ENCODE peak calls at places on chromosome 15, in six cellular contexts. Q is left lung, F is RWPE2, A is AG10803, B is RWPE1, E is testis. R is an unnamed sample.
A peak's percentile ranks its signal among the peaks of the same experiment; 100 is the strongest.

GRCh38 chr15:73338606-73339388 is 30.0 kb downstream of the HCN4 start:
- DNase-seq in B (no peak), A (no peak), Q (no peak), E (no peak), F (no peak), R (no peak)

GRCh38 chr15:99424978-99425665 is 140.7 kb upstream of the MEF2A start:
- DNase-seq in Q (peak; percentile 51), B (peak; percentile 59), A (peak; percentile 69), F (peak; percentile 72), E (no peak), R (no peak)

GRCh38 chr15:20349774-20350498 is 191.7 kb downstream of the GOLGA6L6 start:
- DNase-seq in E (no peak), A (no peak), Q (no peak), F (peak; percentile 80), B (no peak), R (peak; percentile 99)

GRCh38 chr15:64773606-64774555 is 1.5 kb downstream of the RBPMS2 start:
- DNase-seq in F (no peak), E (no peak), A (no peak), Q (no peak), B (no peak), R (no peak)

GRCh38 chr15:66789029-66790025 is 87.3 kb downstream of the SMAD6 start:
- DNase-seq in B (no peak), E (peak; percentile 58), A (peak; percentile 83), F (no peak), Q (peak; percentile 66), R (no peak)

GRCh38 chr15:90598053-90598577 is 68.4 kb downstream of the CRTC3 start:
- DNase-seq in F (no peak), A (peak; percentile 6), B (no peak), Q (peak; percentile 57), E (peak; percentile 86), R (no peak)

GRCh38 chr15:90512981-90513380 is 16.7 kb upstream of the CRTC3 start:
- DNase-seq in A (no peak), E (no peak), Q (no peak), F (no peak), B (no peak), R (no peak)

GRCh38 chr15:85879334-85880163 is 84.8 kb upstream of the KLHL25 start:
- DNase-seq in F (no peak), Q (no peak), B (no peak), A (peak; percentile 88), E (no peak), R (no peak)

GRCh38 chr15:85473455-85473854 is 93.1 kb downstream of the AKAP13 start:
- DNase-seq in A (peak; percentile 39), F (no peak), Q (no peak), B (no peak), E (no peak), R (no peak)

GRCh38 chr15:61186905-61187865 is 41.9 kb downstream of the RORA start:
- DNase-seq in B (no peak), E (peak; percentile 28), F (no peak), Q (no peak), A (peak; percentile 16), R (no peak)

GRCh38 chr15:67267440-67267839 is 12.9 kb downstream of the IQCH start:
- DNase-seq in A (no peak), E (no peak), F (no peak), B (no peak), Q (no peak), R (no peak)

GRCh38 chr15:28125673-28126651 is 26.8 kb upstream of the OCA2 start:
- DNase-seq in E (no peak), Q (no peak), F (peak; percentile 25), A (peak; percentile 57), B (no peak), R (no peak)

GRCh38 chr15:88835119-88835518 is 31.9 kb downstream of the ACAN start:
- DNase-seq in E (no peak), A (peak; percentile 70), F (no peak), Q (no peak), B (no peak), R (no peak)

GRCh38 chr15:29126208-29126536 is 143.4 kb downstream of the NSMCE3 start:
- DNase-seq in E (no peak), F (no peak), B (no peak), Q (no peak), A (no peak), R (peak; percentile 82)

GRCh38 chr15:66928784-66929183 is 136.6 kb upstream of the SMAD3 start:
- DNase-seq in A (no peak), B (no peak), F (no peak), Q (no peak), E (no peak), R (no peak)

GRCh38 chr15:67501177-67501835 is 19.6 kb upstream of the C15orf61 start:
- DNase-seq in A (peak; percentile 57), F (no peak), B (peak; percentile 11), Q (no peak), E (no peak), R (no peak)

GRCh38 chr15:86903642-86904421 is 824.2 kb downstream of the AGBL1 start:
- DNase-seq in Q (no peak), F (no peak), E (no peak), A (no peak), B (no peak), R (no peak)

GRCh38 chr15:67241132-67241855 is 13.2 kb downstream of the AAGAB start:
- DNase-seq in F (no peak), A (no peak), B (no peak), Q (no peak), E (no peak), R (no peak)

GRCh38 chr15:77992356-77993222 is 84.9 kb downstream of the TBC1D2B start:
- DNase-seq in Q (peak; percentile 30), F (peak; percentile 67), A (no peak), B (no peak), E (no peak), R (no peak)

GRCh38 chr15:29566914-29567313 is 255.4 kb downstream of the TJP1 start:
- DNase-seq in A (no peak), F (no peak), Q (no peak), B (no peak), E (no peak), R (no peak)

GRCh38 chr15:38129531-38130199 is 123.0 kb upstream of the SPRED1 start:
- DNase-seq in B (peak; percentile 81), A (peak; percentile 100), F (peak; percentile 91), E (peak; percentile 80), Q (peak; percentile 81), R (no peak)

GRCh38 chr15:36428102-36428845 is 151.2 kb upstream of the CDIN1 start:
- DNase-seq in A (peak; percentile 99), Q (no peak), B (peak; percentile 90), F (peak; percentile 86), E (no peak), R (no peak)

DNA sequence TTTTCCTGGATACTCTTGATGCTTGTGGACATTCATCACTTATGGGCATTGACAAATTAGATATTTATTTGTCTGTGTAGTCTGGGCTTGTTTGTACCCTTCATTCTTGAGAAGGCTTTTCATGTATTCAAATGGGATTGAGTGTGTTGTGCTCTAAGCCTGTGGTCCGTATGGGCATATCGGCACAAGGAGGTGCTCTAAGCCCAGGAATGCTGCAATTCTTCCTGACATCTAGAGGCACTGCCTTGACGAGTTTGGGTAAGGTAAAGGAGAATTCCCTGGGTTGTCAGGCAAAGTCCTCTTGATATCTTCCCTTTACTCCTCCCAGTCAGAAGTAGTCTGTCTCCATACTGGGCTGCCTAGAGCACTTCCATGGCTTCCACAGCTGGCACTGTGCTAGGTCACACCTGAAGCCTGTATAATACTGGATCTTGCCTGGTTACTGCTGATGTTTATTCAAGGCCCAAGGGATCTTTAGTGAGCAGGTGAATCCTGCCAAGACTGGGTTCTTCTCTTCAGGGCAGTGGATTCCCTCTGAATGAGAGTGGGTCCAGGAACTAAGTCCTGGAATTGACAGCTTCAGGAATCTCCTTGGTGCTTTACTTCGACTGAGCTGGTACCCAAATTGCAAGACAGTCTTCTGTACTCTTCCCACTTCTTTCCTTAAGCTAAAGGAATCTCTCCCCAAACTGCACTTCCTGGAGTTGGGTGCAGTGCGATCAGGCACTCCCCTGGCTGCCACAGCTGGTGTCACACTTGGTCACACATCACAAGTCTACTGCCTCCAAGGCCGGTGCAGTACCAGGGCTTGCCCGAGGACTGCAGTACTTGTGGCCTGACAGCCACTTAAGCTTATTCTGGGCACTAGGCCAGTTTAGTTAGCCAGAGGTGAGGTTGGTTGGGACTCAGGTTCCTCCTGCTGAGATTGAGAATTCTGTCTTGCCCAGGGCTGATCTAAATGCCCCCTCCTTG is 46.0 kb downstream of the GALK2 start:
- DNase-seq in B (no peak), F (no peak), E (no peak), A (no peak), Q (peak; percentile 70), R (no peak)
- TF ChIP-seq CTCF in B (no peak), F (no peak), E (no peak), A (no peak), Q (peak; percentile 36), R (peak; percentile 12)

GRCh38 chr15:68818671-68819450 is 1.8 kb downstream of the ANP32A start:
- DNase-seq in A (peak; percentile 46), Q (peak; percentile 82), E (peak; percentile 49), B (no peak), F (no peak), R (no peak)

GRCh38 chr15:68820589-68821189 is at the start of gene ANP32A:
- DNase-seq in A (peak; percentile 95), Q (peak; percentile 95), F (peak; percentile 99), E (peak; percentile 97), B (peak; percentile 100), R (peak; percentile 99)

GRCh38 chr15:68819451-68820204 is 1.1 kb downstream of the ANP32A start:
- DNase-seq in F (no peak), Q (peak; percentile 53), E (peak; percentile 73), A (peak; percentile 63), B (peak; percentile 34), R (no peak)

GRCh38 chr15:68821190-68821897 is 649 bp upstream of the ANP32A start:
- DNase-seq in F (no peak), B (no peak), A (no peak), Q (no peak), E (peak; percentile 33), R (no peak)

DNA sequence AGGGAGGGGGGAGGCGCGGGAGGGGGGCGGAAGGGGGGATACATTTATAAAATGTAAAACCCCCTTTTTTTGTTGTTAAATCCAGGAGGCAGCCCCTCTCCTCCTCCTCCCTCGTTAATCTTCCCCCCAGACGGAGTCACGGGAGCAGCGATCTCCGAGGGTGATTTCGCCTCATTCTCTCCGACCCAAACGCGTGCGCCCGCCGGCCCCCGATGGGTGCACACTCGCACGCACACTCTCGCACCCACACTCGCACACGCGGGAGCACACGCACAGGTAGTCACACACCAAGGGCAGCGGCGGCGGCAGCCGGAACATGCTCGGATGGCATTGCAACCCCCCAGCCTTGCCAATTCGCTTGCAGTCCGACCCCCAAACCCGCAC is 498 bp downstream of the ANP32A start:
- DNase-seq in A (no peak), B (peak; percentile 26), Q (peak; percentile 49), F (no peak), E (peak; percentile 49), R (no peak)
- TF ChIP-seq CTCF in A (no peak), B (no peak), Q (no peak), F (no peak), E (no peak), R (no peak)

DNA sequence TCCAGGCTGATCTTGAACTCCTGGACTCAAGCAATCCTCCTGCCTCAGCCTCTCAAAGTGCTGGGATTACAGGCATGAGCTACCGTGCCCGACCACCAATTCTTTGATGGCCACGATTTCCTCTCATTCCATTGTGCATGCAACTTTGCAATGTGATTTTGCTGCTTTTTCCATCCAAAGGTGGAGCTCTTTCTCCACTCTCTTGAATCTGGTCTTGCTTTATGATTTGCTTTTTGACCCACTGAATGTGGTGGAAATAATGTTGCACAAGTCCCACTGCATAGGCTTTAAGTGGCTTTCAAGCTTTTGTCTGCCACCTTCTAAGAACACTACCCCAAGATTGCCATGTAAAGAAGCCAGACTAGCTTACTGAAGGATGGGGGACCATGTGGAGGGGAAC is 10.6 kb downstream of the RPS27L start:
- DNase-seq in B (no peak), A (no peak), E (no peak), Q (no peak), F (no peak), R (no peak)
- TF ChIP-seq CTCF in B (no peak), A (peak; percentile 31), E (no peak), Q (no peak), F (peak; percentile 17), R (peak; percentile 49)

GRCh38 chr15:92163641-92164040 is 230.0 kb upstream of the ST8SIA2 start:
- DNase-seq in Q (no peak), E (no peak), A (peak; percentile 23), F (no peak), B (no peak), R (no peak)
- TF ChIP-seq CTCF in Q (no peak), E (no peak), A (no peak), F (no peak), B (no peak), R (no peak)

R was measured in chondrocyte.